ENCODE peak calls at places on chromosomes 5 and 9, in eight cellular contexts. D, I, B, O, Y, Z, A and E are unnamed samples.

GRCh38 chr9:82332018-82332773 is 343.6 kb downstream of the SPATA31D1 start:
- DNase-seq in A (peak; percentile 74), B (peak; percentile 79), D (no peak), Z (no peak), I (no peak), Y (no peak), O (no peak), E (peak; percentile 25)

GRCh38 chr9:136297016-136297691 is 6.7 kb downstream of the CCDC187 start:
- DNase-seq in Z (no peak), D (no peak), Y (peak; percentile 69), O (no peak), I (peak; percentile 21), B (peak; percentile 38), A (no peak), E (no peak)

GRCh38 chr9:72551306-72551705 is 29.9 kb downstream of the TMC1 start:
- DNase-seq in D (no peak), Y (no peak), I (no peak), A (no peak), Z (no peak), O (no peak), B (no peak), E (no peak)

GRCh38 chr9:117334101-117334500 is 80.8 kb downstream of the ASTN2 start:
- DNase-seq in I (no peak), O (no peak), Y (no peak), Z (no peak), B (peak; percentile 52), D (no peak), A (no peak), E (no peak)

GRCh38 chr5:151198861-151199260 is 25.0 kb downstream of the CCDC69 start:
- DNase-seq in I (no peak), Z (no peak), Y (no peak), A (no peak), B (no peak), D (peak; percentile 38), O (no peak), E (no peak)

GRCh38 chr9:136700959-136701664 is 11.3 kb upstream of the DIPK1B start:
- DNase-seq in O (no peak), Z (peak; percentile 54), B (no peak), A (no peak), Y (no peak), D (peak; percentile 84), I (no peak), E (no peak)

GRCh38 chr5:61450880-61451279 is 118.8 kb downstream of the ZSWIM6 start:
- DNase-seq in Y (peak; percentile 24), I (peak; percentile 19), O (no peak), B (peak; percentile 12), Z (no peak), D (no peak), A (peak; percentile 56), E (no peak)

GRCh38 chr5:62077823-62078550 is 228.0 kb upstream of the KIF2A start:
- DNase-seq in D (no peak), Z (no peak), O (no peak), B (no peak), A (no peak), Y (no peak), I (no peak), E (no peak)

GRCh38 chr9:136409557-136410455 is 608 bp downstream of the ENTR1 start:
- DNase-seq in I (no peak), D (peak; percentile 58), Y (peak; percentile 4), O (no peak), B (no peak), Z (peak; percentile 23), A (no peak), E (peak; percentile 49)

GRCh38 chr9:12933957-12934356 is 159.1 kb downstream of the LURAP1L start:
- DNase-seq in Y (no peak), D (no peak), A (no peak), B (no peak), Z (no peak), I (no peak), O (no peak), E (no peak)

GRCh38 chr5:71841107-71841506 is 122.0 kb downstream of the CARTPT start:
- DNase-seq in Z (no peak), D (no peak), B (no peak), A (no peak), I (no peak), O (no peak), Y (no peak), E (no peak)

GRCh38 chr5:101306391-101307137 is 403.5 kb upstream of the ST8SIA4 start:
- DNase-seq in O (no peak), I (no peak), B (peak; percentile 89), A (no peak), Y (peak; percentile 67), D (no peak), Z (no peak), E (no peak)

GRCh38 chr9:86867658-86868313 is 79.5 kb downstream of the GAS1 start:
- DNase-seq in Z (no peak), O (no peak), Y (no peak), A (no peak), B (no peak), D (no peak), I (no peak), E (no peak)

GRCh38 chr5:78795757-78796156 is 147.2 kb upstream of the LHFPL2 start:
- DNase-seq in Y (no peak), Z (no peak), I (no peak), O (no peak), B (no peak), A (no peak), D (no peak), E (no peak)

GRCh38 chr9:6902423-6902822 is 144.7 kb downstream of the KDM4C start:
- DNase-seq in D (no peak), Z (no peak), A (no peak), O (no peak), B (no peak), I (no peak), Y (no peak), E (no peak)

GRCh38 chr9:96644137-96644536 is 11.0 kb downstream of the PRXL2C start:
- DNase-seq in B (peak; percentile 94), Y (peak; percentile 63), Z (no peak), O (no peak), I (no peak), A (no peak), D (no peak), E (no peak)

GRCh38 chr9:93218671-93219420 is 34.9 kb downstream of the WNK2 start:
- DNase-seq in O (no peak), Z (no peak), D (no peak), Y (no peak), A (no peak), B (no peak), I (no peak), E (no peak)

GRCh38 chr5:112312295-112312694 is 106.8 kb downstream of the EPB41L4A start:
- DNase-seq in B (no peak), D (no peak), O (no peak), I (no peak), Z (no peak), A (no peak), Y (no peak), E (no peak)

GRCh38 chr5:52692039-52692438 is 95.7 kb upstream of the ITGA1 start:
- DNase-seq in Z (no peak), A (peak; percentile 75), Y (no peak), D (no peak), I (no peak), B (no peak), O (no peak), E (no peak)

GRCh38 chr5:620586-621180 is 8.5 kb downstream of the CEP72 start:
- DNase-seq in Z (no peak), Y (no peak), D (peak; percentile 34), I (no peak), A (no peak), B (no peak), O (no peak), E (no peak)

GRCh38 chr5:159481751-159482150 is 151.5 kb upstream of the IL12B start:
- DNase-seq in I (no peak), O (no peak), Z (no peak), A (no peak), D (no peak), B (no peak), Y (no peak), E (no peak)

GRCh38 chr5:167587768-167588167 is 703.7 kb upstream of the WWC1 start:
- DNase-seq in O (no peak), A (no peak), Y (no peak), I (no peak), D (no peak), Z (no peak), B (no peak), E (no peak)

GRCh38 chr9:96771124-96771523 is 6.8 kb downstream of the ZNF510 start:
- DNase-seq in B (no peak), A (no peak), Z (no peak), O (no peak), I (no peak), D (no peak), Y (no peak), E (no peak)

GRCh38 chr5:2750026-2750757 is 1.3 kb downstream of the IRX2 start:
- DNase-seq in I (no peak), Y (no peak), Z (no peak), B (no peak), O (no peak), D (peak; percentile 14), A (no peak), E (no peak)

GRCh38 chr9:32663741-32664140 is 28.3 kb upstream of the TAF1L start:
- DNase-seq in I (no peak), A (no peak), Z (no peak), O (no peak), B (no peak), Y (no peak), D (no peak), E (no peak)

GRCh38 chr5:125226825-125227224 is 480.4 kb upstream of the ZNF608 start:
- DNase-seq in Z (no peak), Y (no peak), D (no peak), A (no peak), O (no peak), B (no peak), I (no peak), E (no peak)